ENCODE peak calls at places on chromosomes 16 and 17, in eight cellular contexts. D is CD4-positive, CD25-positive, alpha-beta regulatory T cell; Q is mesendoderm; G is fibroblast of lung; N is lower leg skin; M is CD4-positive, alpha-beta memory T cell; V is HCT116; I is H7. B is an unnamed sample.

GRCh38 chr16:10675221-10675620 is 19.5 kb downstream of the TEKT5 start:
- DNase-seq in N (no peak), I (no peak), D (no peak), Q (peak), V (no peak), M (no peak), G (no peak), B (no peak)

GRCh38 chr16:66924527-66925321 is 611 bp downstream of the RRAD start:
- DNase-seq in D (peak), G (no peak), V (no peak), I (peak), M (no peak), N (no peak), Q (peak), B (no peak)

GRCh38 chr17:64448665-64449512 is at the start of gene MILR1:
- DNase-seq in G (peak), D (no peak), V (peak), I (no peak), N (peak), Q (no peak), M (no peak), B (peak)

GRCh38 chr17:47279062-47279801 is 25.6 kb downstream of the ITGB3 start:
- DNase-seq in M (no peak), N (peak), V (no peak), G (peak), I (no peak), Q (peak), D (no peak), B (peak)

GRCh38 chr17:8488931-8489330 is 53.2 kb downstream of the NDEL1 start:
- DNase-seq in Q (peak), V (no peak), N (peak), M (no peak), D (no peak), G (peak), I (peak), B (peak)

GRCh38 chr16:68235105-68235881 is 634 bp downstream of the ESRP2 start:
- DNase-seq in G (no peak), N (no peak), V (no peak), D (no peak), Q (peak), M (peak), I (peak), B (no peak)

GRCh38 chr16:2447920-2448583 is 11.9 kb upstream of the TEDC2 start:
- DNase-seq in D (no peak), Q (no peak), N (no peak), G (no peak), V (no peak), M (no peak), I (no peak), B (no peak)

GRCh38 chr17:50129946-50130777 is at the start of gene SAMD14:
- DNase-seq in Q (peak), N (no peak), D (peak), M (peak), I (peak), V (no peak), G (no peak), B (no peak)

GRCh38 chr17:55187371-55187770 is 77.4 kb upstream of the HLF start:
- DNase-seq in D (no peak), G (no peak), I (no peak), V (no peak), M (no peak), Q (peak), N (no peak), B (no peak)

GRCh38 chr17:65684631-65685030 is 123.2 kb upstream of the AXIN2 start:
- DNase-seq in I (no peak), V (no peak), M (no peak), D (no peak), N (no peak), G (peak), Q (no peak), B (no peak)

GRCh38 chr16:30418350-30419181 is 11.2 kb downstream of the ZNF771 start:
- DNase-seq in V (no peak), I (no peak), N (no peak), M (no peak), G (no peak), D (no peak), Q (no peak), B (no peak)

GRCh38 chr17:76004750-76005262 is 4.2 kb downstream of the CDK3 start:
- DNase-seq in Q (no peak), M (no peak), N (no peak), V (no peak), G (no peak), D (no peak), I (no peak), B (no peak)

GRCh38 chr16:19446886-19447285 is 29.2 kb downstream of the TMC5 start:
- DNase-seq in Q (no peak), D (no peak), V (no peak), M (no peak), I (no peak), G (no peak), N (no peak), B (no peak)

GRCh38 chr16:450800-451512 is 25.5 kb downstream of the RAB11FIP3 start:
- DNase-seq in N (no peak), D (no peak), M (no peak), V (no peak), Q (no peak), G (no peak), I (no peak), B (no peak)

GRCh38 chr16:15704545-15704987 is 54.5 kb downstream of the NDE1 start:
- DNase-seq in V (peak), M (peak), I (peak), N (peak), D (peak), G (peak), Q (peak), B (no peak)

GRCh38 chr16:77236063-77236511 is 36.9 kb downstream of the SYCE1L start:
- DNase-seq in Q (peak), G (peak), N (peak), I (peak), V (no peak), D (peak), M (peak), B (no peak)

GRCh38 chr16:83744521-83744981 is 63.2 kb upstream of the HSBP1 start:
- DNase-seq in Q (peak), G (peak), D (no peak), I (no peak), N (peak), M (no peak), V (no peak), B (no peak)

GRCh38 chr17:17205368-17206148 is 575 bp downstream of the PLD6 start:
- DNase-seq in I (peak), M (peak), G (peak), N (peak), Q (no peak), V (peak), D (peak), B (no peak)

GRCh38 chr17:3993493-3994220 is 29.4 kb upstream of the ATP2A3 start:
- DNase-seq in I (peak), V (no peak), Q (no peak), M (no peak), G (peak), D (no peak), N (no peak), B (no peak)

GRCh38 chr16:19415918-19416317 is 1.8 kb upstream of the TMC5 start:
- DNase-seq in D (no peak), M (no peak), Q (no peak), G (no peak), V (no peak), N (no peak), I (no peak), B (no peak)

GRCh38 chr16:58492066-58492465 is 7.9 kb upstream of the NDRG4 start:
- DNase-seq in I (no peak), V (no peak), D (no peak), M (no peak), G (no peak), Q (no peak), N (no peak), B (no peak)

GRCh38 chr16:88956546-88957455 is 20.2 kb downstream of the CBFA2T3 start:
- DNase-seq in Q (no peak), G (no peak), I (no peak), N (no peak), M (no peak), V (no peak), D (no peak), B (no peak)

GRCh38 chr17:28763804-28764266 is 20.0 kb downstream of the TRAF4 start:
- DNase-seq in N (peak), I (peak), M (peak), G (peak), Q (peak), D (peak), V (peak), B (peak)

GRCh38 chr16:84082835-84083569 is 33.7 kb downstream of the MBTPS1 start:
- DNase-seq in G (no peak), D (no peak), Q (no peak), I (no peak), N (no peak), M (no peak), V (no peak), B (no peak)

GRCh38 chr17:36534117-36534880 is at the start of gene MYO19:
- DNase-seq in D (peak), M (peak), G (peak), V (peak), I (peak), N (peak), Q (peak), B (peak)

GRCh38 chr16:23505942-23506605 is 4.2 kb downstream of the GGA2 start:
- DNase-seq in D (no peak), I (no peak), V (no peak), G (no peak), M (no peak), Q (no peak), N (no peak), B (no peak)

GRCh38 chr17:31674717-31675349 is 184.2 kb downstream of the COPRS start:
- DNase-seq in G (peak), V (no peak), M (no peak), D (no peak), Q (no peak), I (no peak), N (no peak), B (no peak)

GRCh38 chr17:8698142-8699050 is 46.2 kb downstream of the CCDC42 start:
- DNase-seq in V (no peak), I (peak), M (no peak), Q (peak), G (peak), N (no peak), D (no peak), B (peak)

GRCh38 chr16:87487361-87487924 is 5.4 kb downstream of the ZCCHC14 start:
- DNase-seq in I (peak), N (peak), M (peak), V (peak), D (peak), G (no peak), Q (peak), B (no peak)

GRCh38 chr17:74873874-74874614 is 1.2 kb upstream of the FDXR start:
- DNase-seq in Q (no peak), M (no peak), I (peak), D (peak), N (no peak), V (peak), G (no peak), B (no peak)

GRCh38 chr17:77280304-77280910 is 139.6 kb downstream of the SEC14L1 start:
- DNase-seq in Q (peak), I (peak), N (peak), M (no peak), D (peak), G (peak), V (peak), B (no peak)

GRCh38 chr16:19382084-19382801 is 35.4 kb upstream of the TMC5 start:
- DNase-seq in M (no peak), G (no peak), Q (no peak), I (no peak), N (no peak), V (no peak), D (no peak), B (no peak)

GRCh38 chr16:4928227-4928626 is 8.7 kb downstream of the PPL start:
- DNase-seq in G (no peak), M (no peak), Q (no peak), N (no peak), I (no peak), V (no peak), D (no peak), B (no peak)

GRCh38 chr16:48687421-48688038 is 77.5 kb upstream of the N4BP1 start:
- DNase-seq in V (peak), Q (peak), D (peak), M (peak), G (peak), N (no peak), I (peak), B (peak)

GRCh38 chr16:64700628-64701027 is 421.2 kb downstream of the CDH11 start:
- DNase-seq in V (no peak), D (no peak), I (no peak), M (no peak), G (no peak), Q (no peak), N (no peak), B (no peak)

GRCh38 chr17:77891602-77892001 is 66.9 kb upstream of the TNRC6C start:
- DNase-seq in G (no peak), N (no peak), D (no peak), V (no peak), I (peak), Q (no peak), M (no peak), B (no peak)

DNA sequence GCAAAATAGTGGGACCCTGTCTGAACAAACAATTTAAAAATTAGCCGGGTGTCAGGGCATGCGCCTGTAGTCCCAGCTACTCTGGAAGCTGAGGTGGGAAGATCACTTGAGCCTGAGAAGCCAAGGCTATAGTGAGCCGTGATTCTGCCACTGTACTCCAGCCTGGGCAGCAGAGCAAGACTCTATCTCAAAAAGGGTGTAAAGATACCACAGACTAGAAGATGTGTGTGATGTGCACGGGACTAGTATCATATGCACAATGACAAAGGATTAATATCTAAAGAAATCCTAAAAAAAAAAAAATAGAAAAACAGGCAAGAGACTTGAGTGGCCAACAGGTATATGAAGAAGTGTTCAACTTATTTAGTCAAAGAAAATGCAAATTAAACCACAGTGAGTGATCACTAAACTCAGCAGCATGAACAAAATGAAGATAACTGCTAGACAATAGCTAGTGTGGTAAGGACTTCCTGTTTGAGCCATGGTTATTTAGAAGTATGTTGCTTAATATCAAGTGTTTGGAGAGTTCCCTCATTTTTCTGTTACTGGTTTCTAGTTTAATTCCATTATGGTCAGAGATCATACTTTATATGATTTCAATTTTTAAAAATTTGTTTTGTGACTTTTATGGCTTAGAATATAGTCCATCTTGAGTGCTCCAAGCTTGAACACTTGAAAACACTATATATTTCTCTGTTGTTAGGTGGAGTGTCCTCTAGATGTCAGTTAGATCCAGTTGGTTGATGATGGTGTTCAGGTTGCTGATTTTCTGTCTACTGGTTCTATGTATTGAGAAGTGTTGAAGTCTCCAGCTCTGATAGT is 14.7 kb upstream of the SLX4 start:
- DNase-seq in N (no peak), G (no peak), D (peak), I (no peak), M (peak), Q (no peak), V (no peak), B (no peak)
- H3K4me3 ChIP-seq in N (no peak), G (no peak), D (peak), I (no peak), M (no peak), Q (no peak), V (no peak), B (no peak)

GRCh38 chr17:79304907-79305306 is 230.3 kb downstream of the ENGASE start:
- DNase-seq in I (peak), M (no peak), Q (peak), V (no peak), N (no peak), G (no peak), D (no peak), B (no peak)
- H3K4me3 ChIP-seq in I (no peak), M (no peak), Q (no peak), V (no peak), N (no peak), G (no peak), D (no peak), B (no peak)

GRCh38 chr16:17471745-17472075 is 950 bp upstream of the XYLT1 start:
- DNase-seq in D (no peak), Q (no peak), M (no peak), I (no peak), N (no peak), V (no peak), G (peak), B (no peak)
- H3K4me3 ChIP-seq in D (no peak), Q (no peak), M (no peak), I (no peak), N (no peak), V (no peak), G (peak), B (peak)

GRCh38 chr16:62907562-62907961 is 871.3 kb upstream of the CDH8 start:
- DNase-seq in M (no peak), D (no peak), V (no peak), Q (no peak), I (no peak), N (no peak), G (no peak), B (no peak)

GRCh38 chr16:62899737-62900136 is 863.5 kb upstream of the CDH8 start:
- DNase-seq in N (no peak), V (no peak), Q (no peak), G (no peak), I (no peak), M (no peak), D (no peak), B (no peak)

GRCh38 chr16:62909597-62909996 is 873.4 kb upstream of the CDH8 start:
- DNase-seq in Q (no peak), V (no peak), D (no peak), M (no peak), N (no peak), G (no peak), I (no peak), B (no peak)

DNA sequence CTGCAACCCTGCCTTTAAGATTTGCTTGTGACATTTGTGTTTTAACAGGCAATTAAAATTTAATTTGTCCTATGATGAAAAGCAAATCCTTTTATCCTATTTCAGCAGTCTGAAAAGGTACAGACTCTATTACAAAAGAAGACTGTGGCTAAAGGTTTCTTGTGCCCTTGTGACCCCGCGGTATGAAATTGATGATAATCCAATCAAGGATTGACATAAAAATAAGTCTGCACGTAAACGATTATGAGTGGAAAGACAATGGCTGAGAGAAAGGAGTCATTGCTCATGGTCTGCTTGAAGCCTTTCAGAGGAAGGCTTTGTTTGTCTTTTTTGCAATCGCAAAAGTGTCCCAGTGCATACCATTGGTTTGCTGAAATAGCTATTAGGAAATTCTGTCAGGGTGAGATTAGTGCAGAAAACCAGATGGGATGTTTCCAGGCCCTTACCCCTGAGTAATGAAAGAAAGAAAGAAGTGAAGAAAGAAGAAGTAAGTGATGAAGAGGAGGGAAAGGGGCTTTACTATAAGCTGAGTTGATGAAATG is 867.8 kb upstream of the CDH8 start:
- DNase-seq in G (no peak), D (no peak), Q (no peak), M (no peak), I (no peak), V (no peak), N (no peak), B (no peak)
- H3K4me3 ChIP-seq in G (no peak), D (no peak), Q (no peak), M (no peak), I (no peak), V (no peak), N (no peak), B (no peak)

GRCh38 chr17:2011421-2012371 is 13.4 kb downstream of the RTN4RL1 start:
- DNase-seq in M (no peak), Q (peak), N (peak), G (peak), I (peak), V (no peak), D (no peak), B (no peak)
- H3K4me3 ChIP-seq in M (no peak), Q (no peak), N (no peak), G (no peak), I (no peak), V (no peak), D (no peak), B (no peak)

GRCh38 chr17:73782641-73783381 is 138.6 kb upstream of the SDK2 start:
- DNase-seq in M (no peak), I (peak), Q (peak), N (no peak), G (no peak), D (no peak), V (peak), B (no peak)
- H3K4me3 ChIP-seq in M (no peak), I (no peak), Q (no peak), N (no peak), G (no peak), D (no peak), V (no peak), B (no peak)

GRCh38 chr17:82449136-82449882 is 1.2 kb downstream of the CYBC1 start:
- DNase-seq in G (no peak), M (peak), D (peak), V (no peak), I (peak), N (no peak), Q (peak), B (no peak)
- H3K4me3 ChIP-seq in G (peak), M (peak), D (peak), V (peak), I (peak), N (peak), Q (no peak), B (peak)

DNA sequence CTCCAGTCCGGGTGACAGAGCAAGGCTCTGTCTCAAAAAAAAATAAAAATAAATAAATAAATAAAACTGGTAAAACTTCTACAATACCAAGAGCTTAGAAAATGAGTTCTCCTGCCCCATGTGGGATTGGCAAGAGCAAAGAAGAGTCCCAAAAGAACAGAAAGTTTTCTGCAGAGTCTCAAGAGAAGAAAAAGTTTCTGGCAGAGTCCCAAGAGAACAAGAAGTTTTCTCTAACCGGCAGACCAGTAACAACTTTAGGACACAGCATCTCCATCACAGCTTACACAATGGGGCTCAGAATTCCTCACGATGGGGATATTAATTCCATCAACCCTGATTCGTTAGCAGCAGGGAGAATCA is 1.1 kb downstream of the SLC39A11 start:
- DNase-seq in M (no peak), G (peak), N (no peak), D (no peak), Q (no peak), I (no peak), V (no peak), B (no peak)
- H3K4me3 ChIP-seq in M (peak), G (peak), N (no peak), D (peak), Q (no peak), I (no peak), V (peak), B (peak)

GRCh38 chr16:82169861-82170845 is at the start of gene MPHOSPH6:
- DNase-seq in M (peak), Q (peak), N (peak), G (peak), D (peak), V (peak), I (peak), B (peak)
- H3K4me3 ChIP-seq in M (peak), Q (peak), N (peak), G (peak), D (peak), V (peak), I (peak), B (peak)

B was measured in skeletal muscle cell.